ENCODE peak calls at places on chromosomes 2 and 18, in six cellular contexts. N, R, G, E, H and Q are unnamed samples.

GRCh38 chr18:63258749-63259580 is 60.6 kb downstream of the BCL2 start:
- DNase-seq in N (no peak), R (no peak), G (no peak), E (peak; percentile 91), H (no peak), Q (no peak)

GRCh38 chr2:233164967-233165366 is 86.5 kb upstream of the ATG16L1 start:
- DNase-seq in N (no peak), R (no peak), G (no peak), E (no peak), H (no peak), Q (no peak)

GRCh38 chr18:28855524-28855923 is 678.6 kb upstream of the CDH2 start:
- DNase-seq in N (no peak), R (peak; percentile 77), G (peak; percentile 48), E (no peak), H (no peak), Q (no peak)

GRCh38 chr2:217835931-217836881 is 166.6 kb downstream of the TNS1 start:
- DNase-seq in N (peak; percentile 62), R (peak; percentile 89), G (peak; percentile 91), E (no peak), H (peak; percentile 50), Q (no peak)

GRCh38 chr2:151857650-151858049 is 29.4 kb upstream of the ARL5A start:
- DNase-seq in N (no peak), R (no peak), G (no peak), E (no peak), H (no peak), Q (no peak)

GRCh38 chr18:63149200-63149587 is 170.4 kb downstream of the BCL2 start:
- DNase-seq in N (no peak), R (no peak), G (no peak), E (no peak), H (no peak), Q (no peak)

GRCh38 chr2:31729442-31730092 is 148.8 kb upstream of the SRD5A2 start:
- DNase-seq in N (no peak), R (peak; percentile 1), G (peak; percentile 35), E (no peak), H (peak; percentile 44), Q (no peak)

GRCh38 chr2:85009019-85009618 is 38.2 kb downstream of the KCMF1 start:
- DNase-seq in N (no peak), R (no peak), G (no peak), E (no peak), H (no peak), Q (no peak)

GRCh38 chr18:8303151-8303770 is 306.0 kb upstream of the RAB12 start:
- DNase-seq in N (no peak), R (no peak), G (peak; percentile 41), E (no peak), H (no peak), Q (no peak)

GRCh38 chr2:18934886-18935285 is 345.5 kb upstream of the NT5C1B start:
- DNase-seq in N (no peak), R (no peak), G (peak; percentile 17), E (no peak), H (no peak), Q (no peak)

GRCh38 chr18:33440384-33441043 is at the start of gene CCDC178:
- DNase-seq in N (peak; percentile 55), R (peak; percentile 66), G (peak; percentile 4), E (no peak), H (peak; percentile 72), Q (peak; percentile 84)

DNA sequence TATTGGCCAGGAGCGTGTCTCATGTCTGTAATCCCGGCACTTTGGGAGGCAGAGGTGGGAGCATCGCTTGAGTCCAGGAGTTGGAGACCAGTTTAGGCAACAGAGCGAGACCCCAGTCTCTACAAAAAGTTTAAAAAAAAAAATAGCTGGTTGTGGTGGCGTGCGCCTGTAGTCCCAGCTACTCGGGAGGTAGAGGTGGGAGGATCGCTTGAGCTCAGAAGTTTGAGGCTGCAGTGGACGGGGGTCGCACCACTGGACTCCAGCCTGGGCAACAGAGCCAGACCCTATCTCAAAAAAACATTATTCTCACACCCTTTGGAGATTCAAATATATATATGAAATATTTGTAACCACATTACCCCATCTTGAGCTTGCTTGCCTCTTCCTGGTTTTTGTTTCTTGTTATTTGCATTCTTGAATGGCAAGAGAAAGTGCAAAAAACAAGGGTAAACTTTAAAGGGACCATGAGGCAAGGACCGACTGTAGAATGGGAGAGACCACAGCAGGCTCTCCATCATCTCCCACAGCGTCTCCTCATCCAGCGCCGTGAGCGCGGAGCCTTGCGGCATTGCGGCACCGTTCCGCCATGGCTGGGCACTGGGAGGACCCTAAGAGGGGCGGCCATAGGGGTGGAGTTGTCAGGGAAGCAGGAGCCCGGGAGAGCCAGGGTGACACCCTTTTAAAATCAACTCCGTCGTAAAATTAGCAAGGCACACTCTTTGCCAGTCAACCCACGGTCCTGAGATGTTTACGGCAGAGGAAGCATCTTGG is 1.4 kb downstream of the ELP2 start:
- DNase-seq in N (no peak), R (no peak), G (no peak), E (no peak), H (no peak), Q (no peak)
- H4K91ac ChIP-seq in N (no peak overlapping the region), R (no peak overlapping the region), G (no peak overlapping the region), E (no peak overlapping the region), H (no peak overlapping the region), Q (no peak overlapping the region)

GRCh38 chr2:211329882-211330281 is 773.5 kb downstream of the CPS1 start:
- DNase-seq in N (no peak), R (no peak), G (no peak), E (no peak), H (no peak), Q (no peak)
- H4K91ac ChIP-seq in N (no peak overlapping the region), R (no peak overlapping the region), G (no peak overlapping the region), E (no peak overlapping the region), H (no peak overlapping the region), Q (no peak overlapping the region)

GRCh38 chr2:131143803-131144202 is 38.7 kb downstream of the PLEKHB2 start:
- DNase-seq in N (no peak), R (no peak), G (peak; percentile 46), E (no peak), H (no peak), Q (no peak)
- H4K91ac ChIP-seq in N (no peak overlapping the region), R (no peak overlapping the region), G (no peak overlapping the region), E (no peak overlapping the region), H (no peak overlapping the region), Q (no peak overlapping the region)

GRCh38 chr2:99806758-99807157 is 316.9 kb upstream of the REV1 start:
- DNase-seq in N (no peak), R (peak; percentile 33), G (peak; percentile 81), E (no peak), H (no peak), Q (no peak)
- H4K91ac ChIP-seq in N (no peak overlapping the region), R (no peak overlapping the region), G (peak overlapping the region; percentile 92), E (no peak overlapping the region), H (no peak overlapping the region), Q (no peak overlapping the region)

GRCh38 chr2:200661477-200661876 is 75.7 kb downstream of the AOX1 start:
- DNase-seq in N (no peak), R (no peak), G (no peak), E (no peak), H (no peak), Q (no peak)

GRCh38 chr2:200664770-200665494 is 79.1 kb downstream of the AOX1 start:
- DNase-seq in N (no peak), R (no peak), G (no peak), E (no peak), H (no peak), Q (no peak)

GRCh38 chr2:200665626-200666453 is 80.0 kb downstream of the AOX1 start:
- DNase-seq in N (no peak), R (no peak), G (no peak), E (no peak), H (no peak), Q (no peak)

GRCh38 chr2:200659410-200659809 is 73.6 kb downstream of the AOX1 start:
- DNase-seq in N (no peak), R (no peak), G (no peak), E (no peak), H (no peak), Q (no peak)

GRCh38 chr2:200662727-200663126 is 76.9 kb downstream of the AOX1 start:
- DNase-seq in N (no peak), R (peak; percentile 76), G (peak; percentile 78), E (peak; percentile 63), H (no peak), Q (no peak)
- H4K91ac ChIP-seq in N (no peak overlapping the region), R (no peak overlapping the region), G (no peak overlapping the region), E (no peak overlapping the region), H (no peak overlapping the region), Q (no peak overlapping the region)

GRCh38 chr2:11473604-11474440 is 7.9 kb upstream of the E2F6 start:
- DNase-seq in N (peak; percentile 70), R (no peak), G (no peak), E (no peak), H (no peak), Q (no peak)
- H4K91ac ChIP-seq in N (no peak overlapping the region), R (no peak overlapping the region), G (no peak overlapping the region), E (no peak overlapping the region), H (no peak overlapping the region), Q (no peak overlapping the region)

DNA sequence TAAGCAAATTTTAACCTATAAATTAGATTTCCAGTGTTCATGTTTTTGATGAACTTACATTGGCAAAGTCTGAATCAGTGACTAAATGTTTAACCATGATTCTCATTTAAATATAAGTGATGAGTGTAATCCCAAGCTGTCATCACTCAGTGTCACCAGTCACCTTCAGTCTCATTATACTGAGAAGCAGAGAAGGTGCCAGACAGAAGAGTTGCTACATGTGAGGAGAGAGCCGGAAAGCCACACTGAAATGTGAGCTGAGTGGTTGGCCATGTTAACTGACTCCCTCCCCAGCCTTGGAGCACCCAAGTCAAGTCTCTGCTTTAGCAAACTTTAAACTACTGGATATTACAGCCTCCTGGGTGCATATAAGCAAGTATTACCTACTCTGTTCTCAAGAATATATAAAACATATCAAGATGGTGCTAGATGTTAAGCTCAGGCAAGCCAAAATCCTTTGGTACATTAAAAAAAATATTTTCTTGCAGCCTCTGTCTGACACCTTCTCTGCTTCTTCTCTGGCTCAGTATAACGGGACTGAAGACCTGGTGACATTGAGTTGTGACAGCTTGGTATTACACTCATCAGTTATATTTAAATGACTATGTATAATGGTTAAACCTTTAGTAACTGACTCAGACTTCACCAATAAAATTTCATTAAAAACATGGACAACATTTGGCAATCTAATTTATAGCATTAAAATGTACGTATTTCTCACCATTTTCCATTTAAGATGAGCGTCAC is 75.8 kb upstream of the MAP3K20 start:
- DNase-seq in N (no peak), R (no peak), G (no peak), E (no peak), H (no peak), Q (no peak)
- H4K91ac ChIP-seq in N (no peak overlapping the region), R (no peak overlapping the region), G (no peak overlapping the region), E (no peak overlapping the region), H (no peak overlapping the region), Q (no peak overlapping the region)

GRCh38 chr2:128487650-128488387 is 169.2 kb upstream of the HS6ST1 start:
- DNase-seq in N (no peak), R (no peak), G (no peak), E (no peak), H (peak; percentile 20), Q (peak; percentile 29)

GRCh38 chr2:128490881-128491778 is 172.5 kb upstream of the HS6ST1 start:
- DNase-seq in N (no peak), R (no peak), G (no peak), E (no peak), H (peak; percentile 32), Q (peak; percentile 50)

GRCh38 chr2:128488429-128488828 is 169.8 kb upstream of the HS6ST1 start:
- DNase-seq in N (no peak), R (no peak), G (no peak), E (no peak), H (no peak), Q (no peak)

GRCh38 chr2:128490321-128490720 is 171.7 kb upstream of the HS6ST1 start:
- DNase-seq in N (no peak), R (no peak), G (no peak), E (no peak), H (no peak), Q (peak; percentile 42)

GRCh38 chr2:128489580-128490273 is 171.1 kb upstream of the HS6ST1 start:
- DNase-seq in N (no peak), R (no peak), G (no peak), E (no peak), H (peak; percentile 15), Q (peak; percentile 45)
- H4K91ac ChIP-seq in N (no peak overlapping the region), R (no peak overlapping the region), G (no peak overlapping the region), E (peak overlapping the region; percentile 61), H (no peak overlapping the region), Q (peak overlapping the region; percentile 26)